ENCODE peak calls at places on chromosomes 1 and 21, in five cellular contexts. D is kidney glomerular epithelial cell, V is HEK293T, B is astrocyte of the spinal cord, Z is iris pigment epithelial cell. T is an unnamed sample.

GRCh38 chr1:11069233-11069950 is 9.6 kb upstream of the SRM start:
- DNase-seq in V (no peak), Z (no peak), D (no peak), B (no peak), T (no peak)

GRCh38 chr1:196535727-196536126 is 72.5 kb downstream of the KCNT2 start:
- DNase-seq in D (no peak), Z (peak; percentile 52), B (peak; percentile 32), V (no peak), T (no peak)

GRCh38 chr1:51906306-51907078 is 28.0 kb upstream of the NRDC start:
- DNase-seq in V (no peak), D (peak; percentile 72), B (peak; percentile 51), Z (peak; percentile 47), T (no peak)

GRCh38 chr1:117312453-117313138 is 54.7 kb upstream of the MAN1A2 start:
- DNase-seq in D (peak; percentile 12), Z (peak; percentile 69), V (peak; percentile 68), B (peak; percentile 6), T (no peak)

GRCh38 chr1:201886103-201886885 is 2.4 kb upstream of the SHISA4 start:
- DNase-seq in D (no peak), V (no peak), Z (no peak), B (no peak), T (no peak)

GRCh38 chr1:86502721-86503430 is 34.1 kb downstream of the CLCA1 start:
- DNase-seq in V (no peak), B (no peak), D (peak; percentile 55), Z (no peak), T (peak; percentile 46)

GRCh38 chr1:94160811-94161210 is 39.9 kb upstream of the ABCA4 start:
- DNase-seq in D (peak; percentile 76), Z (peak; percentile 79), B (peak; percentile 87), V (no peak), T (no peak)

GRCh38 chr1:22861764-22862440 is 110.8 kb downstream of the LACTBL1 start:
- DNase-seq in D (no peak), Z (peak; percentile 92), B (peak; percentile 72), V (peak; percentile 70), T (peak; percentile 66)

GRCh38 chr1:40806724-40807675 is 23.4 kb downstream of the KCNQ4 start:
- DNase-seq in D (no peak), V (no peak), B (no peak), Z (no peak), T (no peak)

GRCh38 chr1:226223157-226223785 is at the start of gene MIXL1:
- DNase-seq in V (no peak), Z (no peak), D (no peak), B (no peak), T (peak; percentile 7)

GRCh38 chr1:175527773-175528172 is 215.6 kb downstream of the TNR start:
- DNase-seq in B (no peak), V (no peak), Z (no peak), D (no peak), T (no peak)

GRCh38 chr1:36612881-36613280 is 130.2 kb upstream of the CSF3R start:
- DNase-seq in B (no peak), Z (no peak), V (no peak), D (no peak), T (no peak)

GRCh38 chr21:36929622-36930021 is 36.8 kb downstream of the HLCS start:
- DNase-seq in D (no peak), Z (no peak), B (no peak), V (no peak), T (no peak)

GRCh38 chr1:233627376-233627775 is 13.5 kb downstream of the KCNK1 start:
- DNase-seq in V (no peak), B (no peak), Z (no peak), D (no peak), T (no peak)

GRCh38 chr1:35763211-35763610 is 6.6 kb downstream of the CLSPN start:
- DNase-seq in Z (peak; percentile 34), D (no peak), V (no peak), B (no peak), T (no peak)

GRCh38 chr1:154556422-154556821 is 2.0 kb downstream of the UBE2Q1 start:
- DNase-seq in V (no peak), B (no peak), D (peak; percentile 32), Z (no peak), T (no peak)

GRCh38 chr1:170168263-170168662 is 22.5 kb downstream of the NTMT2 start:
- DNase-seq in D (peak; percentile 38), B (peak; percentile 73), V (peak; percentile 22), Z (peak; percentile 63), T (no peak)

GRCh38 chr1:64942118-64942517 is 24.2 kb downstream of the JAK1 start:
- DNase-seq in Z (no peak), V (no peak), B (no peak), D (no peak), T (no peak)

GRCh38 chr1:46487818-46488218 is 1.8 kb upstream of the DMBX1 start:
- DNase-seq in V (peak; percentile 62), B (no peak), Z (peak; percentile 10), D (no peak), T (peak; percentile 28)